ENCODE peak calls at places on chromosome 2, in seven cellular contexts. One of them, this sample, is unnamed.

GRCh38 chr2:67486041-67486796 is 89.1 kb downstream of the ETAA1 start:
- DNase-seq in breast epithelium: no peak
- DNase-seq in adipocyte: no peak
- DNase-seq in mammary epithelial cell: peak; percentile 58
- DNase-seq in Peyer's patch: no peak
- DNase-seq in ascending aorta: no peak
- DNase-seq in BJ: no peak
- DNase-seq in this sample: no peak

GRCh38 chr2:23164173-23164572 is 220.8 kb upstream of the KLHL29 start:
- DNase-seq in Peyer's patch: no peak
- DNase-seq in ascending aorta: no peak
- DNase-seq in mammary epithelial cell: no peak
- DNase-seq in breast epithelium: no peak
- DNase-seq in adipocyte: no peak
- DNase-seq in BJ: no peak
- DNase-seq in this sample: no peak

GRCh38 chr2:180707175-180707866 is 273.1 kb upstream of the UBE2E3 start:
- DNase-seq in ascending aorta: no peak
- DNase-seq in mammary epithelial cell: no peak
- DNase-seq in BJ: no peak
- DNase-seq in breast epithelium: no peak
- DNase-seq in adipocyte: no peak
- DNase-seq in Peyer's patch: no peak
- DNase-seq in this sample: no peak

GRCh38 chr2:12278217-12278755 is 438.4 kb upstream of the TRIB2 start:
- DNase-seq in adipocyte: no peak
- DNase-seq in Peyer's patch: no peak
- DNase-seq in BJ: no peak
- DNase-seq in ascending aorta: no peak
- DNase-seq in mammary epithelial cell: no peak
- DNase-seq in breast epithelium: no peak
- DNase-seq in this sample: no peak

GRCh38 chr2:229901819-229902218 is 20.0 kb downstream of the TRIP12 start:
- DNase-seq in ascending aorta: no peak
- DNase-seq in Peyer's patch: no peak
- DNase-seq in breast epithelium: no peak
- DNase-seq in mammary epithelial cell: peak; percentile 75
- DNase-seq in adipocyte: peak; percentile 78
- DNase-seq in BJ: no peak
- DNase-seq in this sample: peak; percentile 28

GRCh38 chr2:32064021-32064678 is 794 bp downstream of the SPAST start:
- DNase-seq in breast epithelium: no peak
- DNase-seq in mammary epithelial cell: peak; percentile 24
- DNase-seq in Peyer's patch: no peak
- DNase-seq in ascending aorta: no peak
- DNase-seq in adipocyte: peak; percentile 35
- DNase-seq in BJ: no peak
- DNase-seq in this sample: no peak

GRCh38 chr2:190947711-190948251 is 66.2 kb downstream of the STAT1 start:
- DNase-seq in Peyer's patch: no peak
- DNase-seq in adipocyte: peak; percentile 86
- DNase-seq in BJ: peak; percentile 28
- DNase-seq in ascending aorta: no peak
- DNase-seq in mammary epithelial cell: peak; percentile 61
- DNase-seq in breast epithelium: no peak
- DNase-seq in this sample: peak; percentile 61

GRCh38 chr2:715847-716573 is 38.8 kb upstream of the TMEM18 start:
- DNase-seq in ascending aorta: no peak
- DNase-seq in BJ: no peak
- DNase-seq in Peyer's patch: no peak
- DNase-seq in breast epithelium: no peak
- DNase-seq in adipocyte: peak; percentile 40
- DNase-seq in mammary epithelial cell: no peak
- DNase-seq in this sample: no peak

GRCh38 chr2:16112251-16112971 is 172.1 kb downstream of the MYCN start:
- DNase-seq in mammary epithelial cell: no peak
- DNase-seq in BJ: no peak
- DNase-seq in adipocyte: no peak
- DNase-seq in ascending aorta: no peak
- DNase-seq in Peyer's patch: no peak
- DNase-seq in breast epithelium: no peak
- DNase-seq in this sample: no peak

GRCh38 chr2:30503007-30503691 is 56.1 kb downstream of the LCLAT1 start:
- DNase-seq in ascending aorta: no peak
- DNase-seq in BJ: no peak
- DNase-seq in mammary epithelial cell: no peak
- DNase-seq in Peyer's patch: no peak
- DNase-seq in breast epithelium: no peak
- DNase-seq in adipocyte: no peak
- DNase-seq in this sample: no peak

GRCh38 chr2:147165682-147166081 is 679.1 kb upstream of the ACVR2A start:
- DNase-seq in Peyer's patch: no peak
- DNase-seq in breast epithelium: no peak
- DNase-seq in ascending aorta: no peak
- DNase-seq in adipocyte: no peak
- DNase-seq in mammary epithelial cell: peak; percentile 14
- DNase-seq in BJ: no peak
- DNase-seq in this sample: no peak

GRCh38 chr2:19119326-19120001 is 239.0 kb downstream of the OSR1 start:
- DNase-seq in BJ: no peak
- DNase-seq in mammary epithelial cell: peak; percentile 5
- DNase-seq in Peyer's patch: no peak
- DNase-seq in ascending aorta: no peak
- DNase-seq in adipocyte: no peak
- DNase-seq in breast epithelium: no peak
- DNase-seq in this sample: no peak

DNA sequence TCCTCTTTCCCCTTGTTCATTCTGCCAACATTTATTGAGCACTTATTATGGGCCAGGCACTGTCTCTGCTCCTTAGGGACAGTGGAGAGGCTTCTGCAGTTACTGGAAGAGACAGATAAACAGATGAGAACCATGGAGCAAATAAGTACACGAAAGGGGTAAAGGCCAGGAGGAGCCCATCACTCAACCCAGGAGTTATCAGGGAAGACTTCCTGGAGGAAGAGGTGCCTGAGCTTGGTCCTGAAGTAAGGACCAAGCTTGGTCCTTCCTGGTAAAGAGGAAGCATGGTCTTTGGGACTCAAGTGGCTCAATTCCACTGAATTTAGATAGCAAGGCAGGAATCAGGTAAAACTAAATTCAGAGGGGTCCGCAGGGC is 1.7 kb downstream of the ACTG2 start:
- DNase-seq in BJ: no peak
- DNase-seq in adipocyte: no peak
- DNase-seq in mammary epithelial cell: no peak
- DNase-seq in ascending aorta: no peak
- DNase-seq in Peyer's patch: no peak
- DNase-seq in breast epithelium: no peak
- DNase-seq in this sample: no peak
- H3K4me3 ChIP-seq in BJ: no peak overlapping the region
- H3K4me3 ChIP-seq in adipocyte: no peak overlapping the region
- H3K4me3 ChIP-seq in mammary epithelial cell: no peak overlapping the region
- H3K4me3 ChIP-seq in ascending aorta: peak overlapping the region; percentile 65
- H3K4me3 ChIP-seq in Peyer's patch: no peak overlapping the region
- H3K4me3 ChIP-seq in breast epithelium: peak overlapping the region; percentile 59
- H3K4me3 ChIP-seq in this sample: no peak overlapping the region

GRCh38 chr2:215376103-215376780 is 59.6 kb downstream of the FN1 start:
- DNase-seq in mammary epithelial cell: no peak
- DNase-seq in breast epithelium: no peak
- DNase-seq in BJ: no peak
- DNase-seq in ascending aorta: no peak
- DNase-seq in adipocyte: no peak
- DNase-seq in Peyer's patch: no peak
- DNase-seq in this sample: no peak
- H3K36me3 ChIP-seq in mammary epithelial cell: peaks cover 78% of the 10 kb centered on the region
- H3K36me3 ChIP-seq in breast epithelium: no peaks in the 10 kb centered on the region
- H3K36me3 ChIP-seq in BJ: peaks cover 33% of the 10 kb centered on the region
- H3K36me3 ChIP-seq in ascending aorta: peaks cover 94% of the 10 kb centered on the region
- H3K36me3 ChIP-seq in adipocyte: peaks cover 100% of the 10 kb centered on the region
- H3K36me3 ChIP-seq in Peyer's patch: no peaks in the 10 kb centered on the region
- H3K36me3 ChIP-seq in this sample: peaks cover 8% of the 10 kb centered on the region

DNA sequence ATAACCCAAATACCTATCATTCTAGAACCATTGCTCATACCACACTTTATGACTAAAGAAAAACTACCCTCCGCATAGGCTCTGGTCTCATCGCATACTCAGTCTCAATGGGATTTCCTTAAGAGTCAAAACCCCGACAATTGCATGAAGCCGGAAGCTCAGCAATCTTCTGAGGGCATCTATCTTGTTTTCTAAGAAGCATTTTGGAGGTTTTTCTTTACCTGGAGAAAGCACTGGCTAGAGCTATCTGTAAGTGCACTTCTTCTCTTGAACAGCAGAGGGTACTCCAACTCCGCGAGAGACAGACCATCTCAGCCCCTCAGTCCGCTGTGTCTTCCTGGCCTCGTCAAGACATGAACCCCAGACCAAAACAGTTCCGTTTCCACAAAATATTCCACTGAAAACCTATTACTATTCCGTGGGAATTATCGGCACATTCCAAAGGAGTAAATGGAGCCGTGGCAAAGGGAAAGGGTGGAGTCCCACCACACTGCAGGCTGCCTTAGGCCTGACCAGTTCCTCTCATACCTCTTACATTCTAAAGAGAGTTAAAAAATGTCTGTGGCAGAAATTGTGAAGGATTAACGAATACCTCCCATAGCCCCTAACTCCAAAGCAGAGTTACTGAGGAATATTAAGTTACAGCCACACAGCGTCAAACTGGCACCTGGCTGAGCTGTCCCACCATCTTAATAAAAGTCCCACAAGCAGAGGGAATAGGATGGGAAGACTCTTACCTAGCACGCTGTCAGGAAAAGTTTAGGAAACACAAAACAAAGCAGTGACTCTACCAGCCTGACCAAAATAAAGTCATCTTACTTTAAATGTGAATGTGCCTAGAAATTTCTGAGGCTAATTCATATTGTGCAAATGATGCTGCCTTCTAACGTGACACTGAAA is 325.6 kb upstream of the VRK2 start:
- DNase-seq in adipocyte: peak; percentile 80
- DNase-seq in breast epithelium: no peak
- DNase-seq in BJ: peak; percentile 27
- DNase-seq in ascending aorta: no peak
- DNase-seq in Peyer's patch: peak; percentile 48
- DNase-seq in mammary epithelial cell: peak; percentile 42
- DNase-seq in this sample: peak; percentile 35
- H3K4me3 ChIP-seq in adipocyte: peak overlapping the region; percentile 71
- H3K4me3 ChIP-seq in breast epithelium: peak overlapping the region; percentile 46
- H3K4me3 ChIP-seq in BJ: no peak overlapping the region
- H3K4me3 ChIP-seq in ascending aorta: peak overlapping the region; percentile 37
- H3K4me3 ChIP-seq in Peyer's patch: no peak overlapping the region
- H3K4me3 ChIP-seq in mammary epithelial cell: no peak overlapping the region
- H3K4me3 ChIP-seq in this sample: no peak overlapping the region

GRCh38 chr2:238431431-238431830 is 4.7 kb downstream of the ASB1 start:
- DNase-seq in adipocyte: no peak
- DNase-seq in Peyer's patch: no peak
- DNase-seq in ascending aorta: no peak
- DNase-seq in BJ: no peak
- DNase-seq in mammary epithelial cell: no peak
- DNase-seq in breast epithelium: no peak
- DNase-seq in this sample: no peak

GRCh38 chr2:238435752-238436096 is 9.0 kb downstream of the ASB1 start:
- DNase-seq in mammary epithelial cell: no peak
- DNase-seq in adipocyte: no peak
- DNase-seq in breast epithelium: no peak
- DNase-seq in BJ: no peak
- DNase-seq in ascending aorta: no peak
- DNase-seq in Peyer's patch: no peak
- DNase-seq in this sample: no peak

GRCh38 chr2:238433300-238433915 is 6.7 kb downstream of the ASB1 start:
- DNase-seq in BJ: no peak
- DNase-seq in Peyer's patch: no peak
- DNase-seq in breast epithelium: no peak
- DNase-seq in adipocyte: no peak
- DNase-seq in ascending aorta: no peak
- DNase-seq in mammary epithelial cell: no peak
- DNase-seq in this sample: no peak

GRCh38 chr2:238434846-238435751 is 8.4 kb downstream of the ASB1 start:
- DNase-seq in mammary epithelial cell: peak; percentile 52
- DNase-seq in ascending aorta: no peak
- DNase-seq in adipocyte: no peak
- DNase-seq in BJ: no peak
- DNase-seq in breast epithelium: no peak
- DNase-seq in Peyer's patch: no peak
- DNase-seq in this sample: no peak

DNA sequence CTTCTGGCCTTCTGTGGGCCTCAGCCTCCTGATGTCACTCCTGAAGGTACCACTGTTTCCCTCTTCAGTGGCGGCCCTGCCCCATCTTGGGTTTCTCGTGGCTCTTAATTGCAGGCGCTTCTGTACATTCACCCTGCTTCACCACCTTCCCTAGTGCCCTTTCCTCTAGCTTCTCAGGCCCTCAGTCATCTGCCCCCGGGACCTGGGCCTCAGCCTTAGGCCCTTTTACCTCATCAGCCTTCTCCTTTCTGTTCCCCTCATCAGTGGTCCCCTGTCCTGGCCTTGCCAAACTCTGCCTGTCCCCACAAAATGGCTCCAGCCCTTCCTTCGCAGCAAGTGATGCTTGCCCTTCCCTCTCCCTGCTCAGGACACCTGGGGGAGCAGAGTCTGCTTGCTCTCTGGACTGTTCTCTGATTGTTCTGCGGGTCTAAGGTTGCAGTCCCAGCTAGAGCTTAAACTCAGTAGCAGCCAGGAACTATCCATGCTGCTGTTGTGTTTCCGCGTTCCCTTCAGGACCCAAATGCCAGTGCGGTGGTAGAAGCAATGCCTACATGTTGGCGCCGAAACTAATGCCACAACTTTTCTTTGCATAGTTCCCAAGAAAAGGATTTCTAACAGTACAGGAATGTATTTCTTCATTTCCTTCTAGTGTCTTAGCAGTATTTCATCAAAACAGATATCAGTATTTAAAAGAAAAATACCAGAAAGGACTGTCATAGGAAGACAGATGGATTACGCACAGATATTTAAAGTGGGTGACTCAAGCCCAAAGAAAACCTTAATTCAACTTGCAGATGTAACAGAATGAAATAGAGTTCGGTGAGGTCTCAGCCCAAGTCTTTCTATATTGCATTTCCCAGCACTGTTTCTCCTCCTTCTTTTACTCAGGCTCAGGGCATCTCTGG is 7.5 kb downstream of the ASB1 start:
- DNase-seq in BJ: peak; percentile 86
- DNase-seq in adipocyte: peak; percentile 82
- DNase-seq in breast epithelium: no peak
- DNase-seq in mammary epithelial cell: peak; percentile 65
- DNase-seq in Peyer's patch: no peak
- DNase-seq in ascending aorta: no peak
- DNase-seq in this sample: no peak
- H3K36me3 ChIP-seq in BJ: peaks cover 11% of the 10 kb centered on the region
- H3K36me3 ChIP-seq in adipocyte: peaks cover 36% of the 10 kb centered on the region
- H3K36me3 ChIP-seq in breast epithelium: no peaks in the 10 kb centered on the region
- H3K36me3 ChIP-seq in mammary epithelial cell: peaks cover 16% of the 10 kb centered on the region
- H3K36me3 ChIP-seq in Peyer's patch: no peaks in the 10 kb centered on the region
- H3K36me3 ChIP-seq in ascending aorta: peaks cover 37% of the 10 kb centered on the region
- H3K36me3 ChIP-seq in this sample: peaks cover 5% of the 10 kb centered on the region

DNA sequence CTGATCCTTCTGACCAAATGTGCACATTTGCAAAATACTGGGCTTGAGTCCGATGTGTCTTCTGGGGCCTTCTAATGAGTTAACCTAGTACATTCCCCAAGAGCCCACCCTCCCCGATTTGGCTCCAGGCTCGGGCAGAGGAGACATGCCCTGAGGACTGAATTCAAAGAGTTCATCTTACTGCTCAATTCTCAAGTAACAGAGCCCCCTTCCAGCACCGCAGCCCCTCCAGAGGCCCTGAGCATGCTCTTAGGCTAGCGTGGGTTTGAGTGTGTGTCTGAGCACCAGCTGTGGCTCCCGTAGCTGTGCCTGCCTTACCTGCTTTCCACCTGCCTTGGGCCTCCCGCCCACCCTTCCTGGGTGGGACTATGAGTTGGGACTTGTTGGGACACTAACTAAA is 116.6 kb upstream of the COPS8 start:
- DNase-seq in BJ: no peak
- DNase-seq in ascending aorta: no peak
- DNase-seq in adipocyte: no peak
- DNase-seq in Peyer's patch: peak; percentile 46
- DNase-seq in mammary epithelial cell: no peak
- DNase-seq in breast epithelium: no peak
- DNase-seq in this sample: no peak
- H3K4me3 ChIP-seq in BJ: no peak overlapping the region
- H3K4me3 ChIP-seq in ascending aorta: no peak overlapping the region
- H3K4me3 ChIP-seq in adipocyte: no peak overlapping the region
- H3K4me3 ChIP-seq in Peyer's patch: no peak overlapping the region
- H3K4me3 ChIP-seq in mammary epithelial cell: no peak overlapping the region
- H3K4me3 ChIP-seq in breast epithelium: no peak overlapping the region
- H3K4me3 ChIP-seq in this sample: no peak overlapping the region

This sample was measured in kidney epithelial cell.